ENCODE peak calls at places on chromosome 18, in ten cellular contexts. One of them, this sample, is unnamed.

GRCh38 chr18:45806226-45806625 is 19.2 kb upstream of the SIGLEC15 start:
- DNase-seq in HCT116: no peak
- DNase-seq in A549: no peak
- DNase-seq in foreskin fibroblast: peak; percentile 54
- DNase-seq in ascending aorta: no peak
- DNase-seq in fibroblast of the aortic adventitia: peak; percentile 86
- DNase-seq in PC-9: no peak
- DNase-seq in adrenal gland: no peak
- DNase-seq in mucosa of descending colon: no peak
- DNase-seq in IMR-90: peak; percentile 83
- DNase-seq in this sample: no peak

GRCh38 chr18:48003426-48004349 is 73.2 kb upstream of the SMAD2 start:
- DNase-seq in HCT116: peak; percentile 72
- DNase-seq in mucosa of descending colon: no peak
- DNase-seq in PC-9: peak; percentile 44
- DNase-seq in ascending aorta: peak; percentile 76
- DNase-seq in A549: peak; percentile 60
- DNase-seq in foreskin fibroblast: peak; percentile 81
- DNase-seq in adrenal gland: peak; percentile 91
- DNase-seq in IMR-90: no peak
- DNase-seq in fibroblast of the aortic adventitia: peak; percentile 39
- DNase-seq in this sample: peak; percentile 31

GRCh38 chr18:68177807-68178702 is 536.9 kb downstream of the TMX3 start:
- DNase-seq in fibroblast of the aortic adventitia: peak; percentile 100
- DNase-seq in mucosa of descending colon: no peak
- DNase-seq in A549: no peak
- DNase-seq in HCT116: no peak
- DNase-seq in ascending aorta: no peak
- DNase-seq in foreskin fibroblast: peak; percentile 94
- DNase-seq in adrenal gland: no peak
- DNase-seq in IMR-90: peak; percentile 99
- DNase-seq in PC-9: peak; percentile 45
- DNase-seq in this sample: peak; percentile 98

GRCh38 chr18:2337552-2338141 is 233.7 kb downstream of the METTL4 start:
- DNase-seq in mucosa of descending colon: no peak
- DNase-seq in PC-9: no peak
- DNase-seq in HCT116: peak; percentile 19
- DNase-seq in ascending aorta: no peak
- DNase-seq in A549: peak; percentile 1
- DNase-seq in IMR-90: peak; percentile 50
- DNase-seq in foreskin fibroblast: peak; percentile 70
- DNase-seq in adrenal gland: peak; percentile 47
- DNase-seq in fibroblast of the aortic adventitia: no peak
- DNase-seq in this sample: no peak

GRCh38 chr18:79300382-79300781 is 95.3 kb upstream of the NFATC1 start:
- DNase-seq in PC-9: no peak
- DNase-seq in HCT116: no peak
- DNase-seq in IMR-90: no peak
- DNase-seq in A549: no peak
- DNase-seq in mucosa of descending colon: no peak
- DNase-seq in ascending aorta: no peak
- DNase-seq in fibroblast of the aortic adventitia: no peak
- DNase-seq in foreskin fibroblast: no peak
- DNase-seq in adrenal gland: no peak
- DNase-seq in this sample: no peak

GRCh38 chr18:79518683-79519128 is 123.0 kb downstream of the NFATC1 start:
- DNase-seq in foreskin fibroblast: no peak
- DNase-seq in adrenal gland: peak; percentile 8
- DNase-seq in fibroblast of the aortic adventitia: no peak
- DNase-seq in ascending aorta: no peak
- DNase-seq in A549: no peak
- DNase-seq in IMR-90: no peak
- DNase-seq in mucosa of descending colon: no peak
- DNase-seq in HCT116: no peak
- DNase-seq in PC-9: no peak
- DNase-seq in this sample: no peak

GRCh38 chr18:50115095-50115494 is 79.9 kb downstream of the MYO5B start:
- DNase-seq in adrenal gland: no peak
- DNase-seq in mucosa of descending colon: no peak
- DNase-seq in A549: no peak
- DNase-seq in PC-9: no peak
- DNase-seq in foreskin fibroblast: no peak
- DNase-seq in IMR-90: no peak
- DNase-seq in HCT116: no peak
- DNase-seq in ascending aorta: no peak
- DNase-seq in fibroblast of the aortic adventitia: no peak
- DNase-seq in this sample: no peak

GRCh38 chr18:10689954-10690302 is 164.1 kb downstream of the NAPG start:
- DNase-seq in fibroblast of the aortic adventitia: no peak
- DNase-seq in PC-9: no peak
- DNase-seq in ascending aorta: no peak
- DNase-seq in IMR-90: no peak
- DNase-seq in adrenal gland: no peak
- DNase-seq in A549: no peak
- DNase-seq in HCT116: no peak
- DNase-seq in foreskin fibroblast: no peak
- DNase-seq in mucosa of descending colon: no peak
- DNase-seq in this sample: no peak

GRCh38 chr18:50571606-50572005 is 11.7 kb downstream of the MAPK4 start:
- DNase-seq in ascending aorta: no peak
- DNase-seq in A549: no peak
- DNase-seq in adrenal gland: no peak
- DNase-seq in foreskin fibroblast: no peak
- DNase-seq in HCT116: no peak
- DNase-seq in IMR-90: no peak
- DNase-seq in fibroblast of the aortic adventitia: no peak
- DNase-seq in mucosa of descending colon: no peak
- DNase-seq in PC-9: no peak
- DNase-seq in this sample: no peak

GRCh38 chr18:31598021-31598805 is 6.5 kb downstream of the TTR start:
- DNase-seq in adrenal gland: no peak
- DNase-seq in ascending aorta: no peak
- DNase-seq in IMR-90: no peak
- DNase-seq in fibroblast of the aortic adventitia: no peak
- DNase-seq in mucosa of descending colon: no peak
- DNase-seq in HCT116: no peak
- DNase-seq in PC-9: no peak
- DNase-seq in foreskin fibroblast: no peak
- DNase-seq in A549: no peak
- DNase-seq in this sample: no peak

GRCh38 chr18:56148373-56148772 is 490.0 kb downstream of the TXNL1 start:
- DNase-seq in ascending aorta: no peak
- DNase-seq in PC-9: no peak
- DNase-seq in A549: no peak
- DNase-seq in IMR-90: peak; percentile 97
- DNase-seq in fibroblast of the aortic adventitia: peak; percentile 77
- DNase-seq in adrenal gland: no peak
- DNase-seq in foreskin fibroblast: peak; percentile 83
- DNase-seq in HCT116: no peak
- DNase-seq in mucosa of descending colon: no peak
- DNase-seq in this sample: peak; percentile 9

GRCh38 chr18:55998071-55998522 is 410.1 kb upstream of the TCF4 start:
- DNase-seq in foreskin fibroblast: peak; percentile 88
- DNase-seq in IMR-90: peak; percentile 56
- DNase-seq in HCT116: no peak
- DNase-seq in ascending aorta: no peak
- DNase-seq in fibroblast of the aortic adventitia: peak; percentile 46
- DNase-seq in A549: no peak
- DNase-seq in PC-9: no peak
- DNase-seq in mucosa of descending colon: no peak
- DNase-seq in adrenal gland: no peak
- DNase-seq in this sample: peak; percentile 15

DNA sequence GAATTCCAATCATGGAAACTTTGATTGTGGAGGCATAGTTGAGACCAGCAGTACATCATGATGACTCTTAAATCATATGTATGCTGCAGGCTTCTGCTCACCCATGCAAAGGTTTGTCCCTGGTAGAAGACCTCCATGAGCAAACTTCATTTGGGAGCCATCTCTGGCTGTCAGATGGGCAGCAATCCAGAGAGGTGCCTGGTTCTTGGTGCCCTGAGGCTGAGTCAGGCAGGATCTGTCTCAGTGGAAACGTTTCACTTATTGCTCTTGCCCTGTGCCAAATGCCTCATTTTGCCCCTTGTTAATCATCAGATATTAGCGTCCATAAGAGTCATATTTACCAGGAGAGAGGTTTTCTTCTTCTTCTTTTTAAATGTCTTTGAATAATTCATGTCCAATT is 151.5 kb upstream of the CELF4 start:
- DNase-seq in mucosa of descending colon: no peak
- DNase-seq in fibroblast of the aortic adventitia: no peak
- DNase-seq in A549: no peak
- DNase-seq in HCT116: no peak
- DNase-seq in IMR-90: no peak
- DNase-seq in foreskin fibroblast: no peak
- DNase-seq in ascending aorta: no peak
- DNase-seq in PC-9: no peak
- DNase-seq in adrenal gland: no peak
- DNase-seq in this sample: no peak
- TF ChIP-seq CTCF in mucosa of descending colon: no peak
- TF ChIP-seq CTCF in fibroblast of the aortic adventitia: no peak
- TF ChIP-seq CTCF in A549: no peak
- TF ChIP-seq CTCF in HCT116: no peak
- TF ChIP-seq CTCF in IMR-90: no peak
- TF ChIP-seq CTCF in foreskin fibroblast: no peak
- TF ChIP-seq CTCF in ascending aorta: no peak
- TF ChIP-seq CTCF in PC-9: no peak
- TF ChIP-seq CTCF in adrenal gland: no peak
- TF ChIP-seq CTCF in this sample: no peak

DNA sequence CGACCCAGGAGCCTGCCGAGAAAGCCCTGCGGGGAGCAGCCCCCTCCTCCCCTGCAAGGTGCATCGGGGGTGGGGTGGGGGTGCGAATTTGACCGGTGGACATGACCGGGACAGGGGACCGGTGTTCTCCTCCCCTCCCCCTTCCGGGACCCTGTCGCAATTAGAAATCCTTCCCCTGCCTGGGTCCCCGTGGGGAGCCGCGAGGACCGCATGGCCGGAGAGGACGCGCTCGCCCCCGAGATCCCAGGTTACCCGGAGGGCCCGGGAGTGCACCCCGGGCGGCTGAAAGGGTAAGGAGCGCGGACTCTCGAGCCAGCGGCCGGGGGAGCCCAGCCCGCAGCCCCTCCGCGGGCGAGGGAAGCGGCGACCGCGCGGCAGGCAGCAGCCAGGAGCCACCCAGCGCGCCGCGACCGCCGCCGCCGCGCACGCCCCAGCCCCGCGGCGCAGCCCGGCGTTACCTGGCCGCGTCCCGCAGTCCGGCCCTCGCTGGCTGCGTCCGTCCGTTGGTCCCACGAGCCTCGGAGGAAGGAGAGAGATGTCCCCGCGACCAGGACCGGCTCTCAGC is 477 bp downstream of the DLGAP1 start:
- DNase-seq in IMR-90: no peak
- DNase-seq in ascending aorta: no peak
- DNase-seq in HCT116: no peak
- DNase-seq in adrenal gland: no peak
- DNase-seq in mucosa of descending colon: no peak
- DNase-seq in foreskin fibroblast: no peak
- DNase-seq in PC-9: no peak
- DNase-seq in fibroblast of the aortic adventitia: no peak
- DNase-seq in A549: no peak
- DNase-seq in this sample: no peak
- H3K4me3 ChIP-seq in IMR-90: no peak overlapping the region
- H3K4me3 ChIP-seq in ascending aorta: peak overlapping the region; percentile 76
- H3K4me3 ChIP-seq in HCT116: no peak overlapping the region
- H3K4me3 ChIP-seq in adrenal gland: no peak overlapping the region
- H3K4me3 ChIP-seq in mucosa of descending colon: no peak overlapping the region
- H3K4me3 ChIP-seq in foreskin fibroblast: no peak overlapping the region
- H3K4me3 ChIP-seq in PC-9: no peak overlapping the region
- H3K4me3 ChIP-seq in fibroblast of the aortic adventitia: peak overlapping the region; percentile 31
- H3K4me3 ChIP-seq in A549: no peak overlapping the region
- H3K4me3 ChIP-seq in this sample: peak overlapping the region; percentile 62

DNA sequence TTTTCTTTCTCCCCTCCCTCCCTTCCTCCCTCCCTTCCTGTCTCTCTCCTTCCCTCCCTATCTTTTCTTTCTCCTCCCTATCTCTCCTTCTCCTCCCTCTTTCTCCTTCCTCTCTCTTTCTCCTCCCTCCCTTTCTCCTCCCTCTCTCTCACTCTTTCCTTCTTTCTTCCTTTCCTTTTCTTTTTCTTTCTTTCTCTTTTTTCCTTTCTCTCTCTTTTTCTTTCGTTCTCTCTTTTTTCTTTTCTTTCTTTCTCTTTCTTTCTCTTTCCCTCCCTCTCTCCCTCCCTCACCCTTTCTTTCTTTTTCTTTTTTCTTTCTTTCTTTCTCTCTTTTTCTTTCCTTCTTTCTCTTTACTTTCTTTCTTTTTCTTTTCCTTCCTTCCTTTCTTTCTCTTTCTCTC is 169.7 kb upstream of the LINC00305 start:
- DNase-seq in fibroblast of the aortic adventitia: no peak
- DNase-seq in ascending aorta: no peak
- DNase-seq in foreskin fibroblast: no peak
- DNase-seq in mucosa of descending colon: no peak
- DNase-seq in A549: no peak
- DNase-seq in PC-9: no peak
- DNase-seq in IMR-90: no peak
- DNase-seq in HCT116: no peak
- DNase-seq in adrenal gland: no peak
- DNase-seq in this sample: no peak
- TF ChIP-seq CTCF in fibroblast of the aortic adventitia: no peak
- TF ChIP-seq CTCF in ascending aorta: no peak
- TF ChIP-seq CTCF in foreskin fibroblast: no peak
- TF ChIP-seq CTCF in mucosa of descending colon: no peak
- TF ChIP-seq CTCF in A549: no peak
- TF ChIP-seq CTCF in PC-9: no peak
- TF ChIP-seq CTCF in IMR-90: no peak
- TF ChIP-seq CTCF in HCT116: no peak
- TF ChIP-seq CTCF in adrenal gland: no peak
- TF ChIP-seq CTCF in this sample: no peak

GRCh38 chr18:27181726-27182125 is 3.4 kb downstream of the CHST9 start:
- DNase-seq in adrenal gland: no peak
- DNase-seq in foreskin fibroblast: no peak
- DNase-seq in A549: no peak
- DNase-seq in PC-9: no peak
- DNase-seq in IMR-90: no peak
- DNase-seq in ascending aorta: no peak
- DNase-seq in fibroblast of the aortic adventitia: no peak
- DNase-seq in HCT116: no peak
- DNase-seq in mucosa of descending colon: no peak
- DNase-seq in this sample: no peak

GRCh38 chr18:27184115-27185024 is 738 bp downstream of the CHST9 start:
- DNase-seq in A549: no peak
- DNase-seq in IMR-90: no peak
- DNase-seq in ascending aorta: no peak
- DNase-seq in mucosa of descending colon: no peak
- DNase-seq in PC-9: no peak
- DNase-seq in adrenal gland: no peak
- DNase-seq in foreskin fibroblast: no peak
- DNase-seq in HCT116: no peak
- DNase-seq in fibroblast of the aortic adventitia: no peak
- DNase-seq in this sample: no peak

GRCh38 chr18:27188309-27188708 is 3.2 kb upstream of the CHST9 start:
- DNase-seq in adrenal gland: no peak
- DNase-seq in fibroblast of the aortic adventitia: no peak
- DNase-seq in A549: no peak
- DNase-seq in foreskin fibroblast: no peak
- DNase-seq in IMR-90: no peak
- DNase-seq in ascending aorta: no peak
- DNase-seq in HCT116: no peak
- DNase-seq in mucosa of descending colon: no peak
- DNase-seq in PC-9: no peak
- DNase-seq in this sample: no peak

GRCh38 chr18:27185897-27186296 is 789 bp upstream of the CHST9 start:
- DNase-seq in adrenal gland: no peak
- DNase-seq in IMR-90: no peak
- DNase-seq in HCT116: no peak
- DNase-seq in PC-9: no peak
- DNase-seq in ascending aorta: no peak
- DNase-seq in foreskin fibroblast: no peak
- DNase-seq in A549: no peak
- DNase-seq in mucosa of descending colon: no peak
- DNase-seq in fibroblast of the aortic adventitia: no peak
- DNase-seq in this sample: no peak

GRCh38 chr18:27185025-27185763 is at the start of gene CHST9:
- DNase-seq in ascending aorta: no peak
- DNase-seq in PC-9: peak; percentile 6
- DNase-seq in foreskin fibroblast: no peak
- DNase-seq in fibroblast of the aortic adventitia: no peak
- DNase-seq in HCT116: no peak
- DNase-seq in mucosa of descending colon: no peak
- DNase-seq in adrenal gland: no peak
- DNase-seq in IMR-90: no peak
- DNase-seq in A549: no peak
- DNase-seq in this sample: no peak
- H3K4me3 ChIP-seq in ascending aorta: peak within 1 kb of the TSS; percentile 36
- H3K4me3 ChIP-seq in PC-9: peak within 1 kb of the TSS; percentile 35
- H3K4me3 ChIP-seq in foreskin fibroblast: no peak within 1 kb of the TSS
- H3K4me3 ChIP-seq in fibroblast of the aortic adventitia: no peak within 1 kb of the TSS
- H3K4me3 ChIP-seq in HCT116: no peak within 1 kb of the TSS
- H3K4me3 ChIP-seq in mucosa of descending colon: no peak within 1 kb of the TSS
- H3K4me3 ChIP-seq in adrenal gland: no peak within 1 kb of the TSS
- H3K4me3 ChIP-seq in IMR-90: no peak within 1 kb of the TSS
- H3K4me3 ChIP-seq in A549: peak within 1 kb of the TSS; percentile 33
- H3K4me3 ChIP-seq in this sample: peak within 1 kb of the TSS; percentile 32